ENCODE peak calls at places on chromosomes 4 and X, in ten cellular contexts. X is activated CD4-positive, alpha-beta T cell treated with anti-CD3 and anti-CD28 coated beads, Interleukin-2, amount 50 U/mL, for 1 hour; D is AG08395; L is NCI-H1436 treated with DMSO at 0.1 percent for 48 hours; B is SHP77; C is naive B cell; G is NCI-H1092 treated with DMSO at 0.1 percent for 48 hours; T is heart left ventricle; R is breast epithelium; N is endothelial cell of umbilical vein. Y is an unnamed sample.

GRCh38 chr4:123453006-123453685 is 56.6 kb downstream of the SPRY1 start:
- DNase-seq in X (no peak), D (no peak), L (no peak), B (no peak), C (no peak), G (no peak), T (no peak), R (no peak), N (no peak), Y (no peak)

GRCh38 chrX:71067727-71068051 is 445 bp downstream of the SNX12 start:
- DNase-seq in X (peak), D (no peak), L (no peak), B (no peak), C (no peak), G (no peak), T (no peak), R (no peak), N (no peak), Y (no peak)

GRCh38 chr4:3514806-3515421 is 17.3 kb downstream of the LRPAP1 start:
- DNase-seq in X (no peak), D (no peak), L (no peak), B (no peak), C (no peak), G (no peak), T (peak), R (peak), N (no peak), Y (no peak)

GRCh38 chrX:48971325-48972213 is at the start of gene KCND1:
- DNase-seq in X (no peak), D (no peak), L (peak), B (no peak), C (no peak), G (peak), T (peak), R (peak), N (peak), Y (peak)

GRCh38 chr4:41129128-41129754 is 85.1 kb downstream of the APBB2 start:
- DNase-seq in X (no peak), D (no peak), L (no peak), B (no peak), C (no peak), G (peak), T (no peak), R (no peak), N (no peak), Y (no peak)

GRCh38 chrX:129622757-129623301 is 31.9 kb downstream of the APLN start:
- DNase-seq in X (no peak), D (no peak), L (no peak), B (no peak), C (no peak), G (no peak), T (no peak), R (peak), N (peak), Y (no peak)

GRCh38 chr4:38688676-38689355 is 24.8 kb downstream of the KLF3 start:
- DNase-seq in X (no peak), D (no peak), L (no peak), B (no peak), C (no peak), G (no peak), T (no peak), R (no peak), N (peak), Y (no peak)

GRCh38 chr4:128285085-128286023 is 2.3 kb downstream of the PGRMC2 start:
- DNase-seq in X (no peak), D (peak), L (no peak), B (no peak), C (no peak), G (no peak), T (no peak), R (no peak), N (peak), Y (no peak)

GRCh38 chr4:130486841-130487240 is 1390.9 kb downstream of the C4orf33 start:
- DNase-seq in X (no peak), D (no peak), L (no peak), B (no peak), C (no peak), G (no peak), T (no peak), R (no peak), N (no peak), Y (no peak)

GRCh38 chr4:48093949-48094550 is 40.0 kb downstream of the TXK start:
- DNase-seq in X (no peak), D (no peak), L (no peak), B (no peak), C (no peak), G (no peak), T (no peak), R (no peak), N (peak), Y (no peak)

GRCh38 chr4:53558061-53558801 is 33.1 kb downstream of the LNX1 start:
- DNase-seq in X (no peak), D (peak), L (peak), B (peak), C (no peak), G (no peak), T (peak), R (no peak), N (peak), Y (no peak)

Y was measured in gastrocnemius medialis.